ENCODE peak calls at places on chromosomes 16 and 17, in six cellular contexts. One of them, this sample, is unnamed.

GRCh38 chr16:34803683-34804416 is 1344.4 kb downstream of the TP53TG3F start:
- DNase-seq in sigmoid colon: no peak
- DNase-seq in body of pancreas: no peak
- DNase-seq in heart left ventricle: no peak
- DNase-seq in lower leg skin: no peak
- DNase-seq in uterus: no peak
- DNase-seq in this sample: no peak

GRCh38 chr17:50871898-50872297 is 5.7 kb upstream of the TOB1 start:
- DNase-seq in uterus: no peak
- DNase-seq in heart left ventricle: no peak
- DNase-seq in sigmoid colon: no peak
- DNase-seq in lower leg skin: no peak
- DNase-seq in body of pancreas: no peak
- DNase-seq in this sample: no peak

GRCh38 chr16:14458576-14458975 is 171.5 kb downstream of the PARN start:
- DNase-seq in lower leg skin: no peak
- DNase-seq in uterus: no peak
- DNase-seq in sigmoid colon: no peak
- DNase-seq in body of pancreas: no peak
- DNase-seq in heart left ventricle: no peak
- DNase-seq in this sample: no peak

GRCh38 chr16:17019366-17019765 is 451.4 kb downstream of the XYLT1 start:
- DNase-seq in heart left ventricle: no peak
- DNase-seq in uterus: no peak
- DNase-seq in sigmoid colon: no peak
- DNase-seq in lower leg skin: no peak
- DNase-seq in body of pancreas: no peak
- DNase-seq in this sample: no peak

GRCh38 chr17:39205112-39205526 is 5.0 kb downstream of the RPL19 start:
- DNase-seq in body of pancreas: no peak
- DNase-seq in heart left ventricle: no peak
- DNase-seq in lower leg skin: no peak
- DNase-seq in uterus: no peak
- DNase-seq in sigmoid colon: no peak
- DNase-seq in this sample: no peak

GRCh38 chr16:84922351-84923135 is 88.8 kb downstream of the ZDHHC7 start:
- DNase-seq in uterus: peak; percentile 81
- DNase-seq in sigmoid colon: peak; percentile 96
- DNase-seq in lower leg skin: no peak
- DNase-seq in body of pancreas: peak; percentile 30
- DNase-seq in heart left ventricle: peak; percentile 89
- DNase-seq in this sample: peak; percentile 53

GRCh38 chr16:26464576-26465266 is 602.0 kb upstream of the C16orf82 start:
- DNase-seq in lower leg skin: no peak
- DNase-seq in uterus: no peak
- DNase-seq in sigmoid colon: no peak
- DNase-seq in body of pancreas: no peak
- DNase-seq in heart left ventricle: no peak
- DNase-seq in this sample: no peak

GRCh38 chr16:75792781-75793180 is 66.5 kb upstream of the CPHXL start:
- DNase-seq in uterus: no peak
- DNase-seq in body of pancreas: no peak
- DNase-seq in heart left ventricle: no peak
- DNase-seq in sigmoid colon: no peak
- DNase-seq in lower leg skin: no peak
- DNase-seq in this sample: no peak

GRCh38 chr17:83122834-83123233 is 43.4 kb downstream of the METRNL start:
- DNase-seq in lower leg skin: peak; percentile 56
- DNase-seq in body of pancreas: no peak
- DNase-seq in heart left ventricle: no peak
- DNase-seq in uterus: no peak
- DNase-seq in sigmoid colon: peak; percentile 37
- DNase-seq in this sample: peak; percentile 50

GRCh38 chr17:83125515-83126274 is 46.3 kb downstream of the METRNL start:
- DNase-seq in sigmoid colon: peak; percentile 78
- DNase-seq in lower leg skin: peak; percentile 82
- DNase-seq in heart left ventricle: no peak
- DNase-seq in body of pancreas: no peak
- DNase-seq in uterus: no peak
- DNase-seq in this sample: no peak

GRCh38 chr17:83119987-83120864 is 40.8 kb downstream of the METRNL start:
- DNase-seq in sigmoid colon: no peak
- DNase-seq in heart left ventricle: no peak
- DNase-seq in lower leg skin: no peak
- DNase-seq in body of pancreas: no peak
- DNase-seq in uterus: no peak
- DNase-seq in this sample: no peak

GRCh38 chr17:83124871-83125514 is 45.6 kb downstream of the METRNL start:
- DNase-seq in lower leg skin: no peak
- DNase-seq in body of pancreas: no peak
- DNase-seq in heart left ventricle: no peak
- DNase-seq in sigmoid colon: peak; percentile 59
- DNase-seq in uterus: no peak
- DNase-seq in this sample: no peak

GRCh38 chr17:83121921-83122820 is 42.8 kb downstream of the METRNL start:
- DNase-seq in sigmoid colon: no peak
- DNase-seq in uterus: no peak
- DNase-seq in lower leg skin: no peak
- DNase-seq in heart left ventricle: no peak
- DNase-seq in body of pancreas: no peak
- DNase-seq in this sample: no peak
- H3K4me3 ChIP-seq in sigmoid colon: no peak overlapping the region
- H3K4me3 ChIP-seq in uterus: no peak overlapping the region
- H3K4me3 ChIP-seq in lower leg skin: no peak overlapping the region
- H3K4me3 ChIP-seq in heart left ventricle: no peak overlapping the region
- H3K4me3 ChIP-seq in body of pancreas: no peak overlapping the region
- H3K4me3 ChIP-seq in this sample: no peak overlapping the region

DNA sequence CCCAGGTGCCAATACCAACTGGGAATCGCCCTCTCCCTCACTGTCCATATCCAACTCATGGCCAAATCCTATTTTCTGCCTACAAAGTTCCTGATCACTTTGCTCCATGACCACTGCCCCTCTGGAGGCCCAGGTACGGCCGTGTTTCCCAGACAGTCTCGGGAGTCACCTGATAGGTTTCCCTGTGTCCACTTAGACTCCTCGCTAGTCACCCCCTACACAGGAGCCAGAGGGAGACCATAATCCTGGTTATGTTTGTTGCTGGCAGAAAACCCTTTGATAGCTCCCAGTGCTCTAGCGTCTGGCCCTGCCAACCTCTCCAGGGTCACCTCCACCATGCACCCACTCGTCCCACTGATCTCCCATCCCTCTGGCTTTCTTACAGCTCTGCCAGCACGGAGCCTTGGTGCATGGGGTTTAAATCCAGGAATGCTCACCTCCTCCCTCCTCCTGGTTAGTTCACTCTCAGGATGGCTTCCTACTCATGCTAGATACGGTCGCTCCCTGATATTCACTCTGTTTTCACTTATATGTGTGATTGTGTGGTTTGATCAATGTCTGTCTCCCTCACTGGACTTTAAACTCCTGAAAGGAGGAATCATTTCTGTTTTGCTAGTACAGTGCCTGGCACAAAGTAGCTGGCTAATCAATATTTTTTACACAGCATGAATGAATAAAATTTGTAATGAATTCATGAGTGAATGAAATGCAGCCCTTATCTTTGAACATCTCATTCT is 7.5 kb upstream of the CALB2 start:
- DNase-seq in uterus: no peak
- DNase-seq in body of pancreas: no peak
- DNase-seq in sigmoid colon: no peak
- DNase-seq in lower leg skin: no peak
- DNase-seq in heart left ventricle: no peak
- DNase-seq in this sample: no peak
- TF ChIP-seq POLR2A in uterus: no peak
- TF ChIP-seq POLR2A in body of pancreas: no peak
- TF ChIP-seq POLR2A in sigmoid colon: no peak
- TF ChIP-seq POLR2A in lower leg skin: no peak
- TF ChIP-seq POLR2A in heart left ventricle: no peak
- TF ChIP-seq POLR2A in this sample: no peak

DNA sequence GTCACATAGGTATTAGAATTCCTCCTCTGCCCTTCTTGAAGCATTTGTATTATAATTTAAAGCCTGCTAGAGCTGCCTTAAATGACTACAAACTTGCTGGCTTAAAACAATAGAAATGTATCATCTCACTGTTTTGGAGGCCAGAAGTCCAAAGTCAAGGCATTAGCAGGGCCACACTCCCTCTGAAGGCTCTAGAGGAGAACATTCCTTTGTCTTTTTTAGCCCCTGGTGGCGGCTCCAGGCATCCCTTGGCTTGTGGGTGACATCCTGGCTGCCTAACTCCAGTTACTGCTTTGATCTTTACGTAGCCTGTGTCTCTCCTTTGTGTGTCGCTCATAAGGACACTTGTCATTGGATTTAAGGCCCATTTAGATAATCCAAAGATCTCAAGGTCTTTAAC is 186.6 kb upstream of the SALL1 start:
- DNase-seq in lower leg skin: no peak
- DNase-seq in heart left ventricle: no peak
- DNase-seq in sigmoid colon: no peak
- DNase-seq in uterus: no peak
- DNase-seq in body of pancreas: no peak
- DNase-seq in this sample: no peak
- H3K4me3 ChIP-seq in lower leg skin: no peak overlapping the region
- H3K4me3 ChIP-seq in heart left ventricle: no peak overlapping the region
- H3K4me3 ChIP-seq in sigmoid colon: no peak overlapping the region
- H3K4me3 ChIP-seq in uterus: no peak overlapping the region
- H3K4me3 ChIP-seq in body of pancreas: no peak overlapping the region
- H3K4me3 ChIP-seq in this sample: no peak overlapping the region

DNA sequence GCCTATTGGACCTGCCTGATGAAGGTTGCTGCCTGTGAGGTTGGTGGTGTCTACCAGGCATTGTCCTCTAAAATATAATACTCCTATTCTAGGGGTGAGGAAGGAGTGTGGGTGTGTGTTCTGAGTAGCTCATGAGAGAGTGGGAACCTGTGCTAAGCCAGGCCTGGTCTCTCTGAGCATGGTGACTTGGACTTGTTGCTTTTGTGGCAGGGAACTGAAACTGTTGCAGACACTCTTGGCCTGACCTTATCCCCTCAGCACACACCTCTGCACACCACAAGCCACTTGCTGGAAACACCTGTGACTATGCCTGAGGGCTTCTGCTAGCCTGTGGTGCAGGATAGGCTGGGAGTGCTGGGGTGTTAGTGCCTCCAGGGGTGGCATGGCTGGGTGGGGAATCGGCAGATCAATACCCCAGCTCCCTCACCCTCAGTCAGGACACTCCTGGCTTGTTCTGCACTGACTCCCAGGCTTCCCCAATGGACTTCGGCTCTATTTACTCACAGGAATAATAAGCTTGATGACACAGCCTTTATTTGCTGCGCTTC is 29.9 kb downstream of the PLCG2 start:
- DNase-seq in uterus: no peak
- DNase-seq in heart left ventricle: no peak
- DNase-seq in body of pancreas: no peak
- DNase-seq in lower leg skin: no peak
- DNase-seq in sigmoid colon: no peak
- DNase-seq in this sample: no peak
- TF ChIP-seq POLR2A in uterus: no peak
- TF ChIP-seq POLR2A in heart left ventricle: no peak
- TF ChIP-seq POLR2A in body of pancreas: no peak
- TF ChIP-seq POLR2A in lower leg skin: no peak
- TF ChIP-seq POLR2A in sigmoid colon: no peak
- TF ChIP-seq POLR2A in this sample: no peak

GRCh38 chr17:8326591-8327583 is 12.8 kb upstream of the ODF4 start:
- DNase-seq in body of pancreas: peak; percentile 20
- DNase-seq in heart left ventricle: peak; percentile 47
- DNase-seq in lower leg skin: no peak
- DNase-seq in sigmoid colon: peak; percentile 72
- DNase-seq in uterus: peak; percentile 37
- DNase-seq in this sample: peak; percentile 27
- H3K4me3 ChIP-seq in body of pancreas: no peak overlapping the region
- H3K4me3 ChIP-seq in heart left ventricle: peak overlapping the region; percentile 66
- H3K4me3 ChIP-seq in lower leg skin: peak overlapping the region; percentile 33
- H3K4me3 ChIP-seq in sigmoid colon: peak overlapping the region; percentile 39
- H3K4me3 ChIP-seq in uterus: peak overlapping the region; percentile 27
- H3K4me3 ChIP-seq in this sample: peak overlapping the region; percentile 22

GRCh38 chr17:42842286-42842685 is 2.1 kb upstream of the AOC2 start:
- DNase-seq in heart left ventricle: no peak
- DNase-seq in body of pancreas: no peak
- DNase-seq in lower leg skin: no peak
- DNase-seq in sigmoid colon: no peak
- DNase-seq in uterus: no peak
- DNase-seq in this sample: no peak
- TF ChIP-seq POLR2A in heart left ventricle: no peak
- TF ChIP-seq POLR2A in body of pancreas: no peak
- TF ChIP-seq POLR2A in lower leg skin: no peak
- TF ChIP-seq POLR2A in sigmoid colon: no peak
- TF ChIP-seq POLR2A in uterus: no peak
- TF ChIP-seq POLR2A in this sample: no peak